ENCODE peak calls at places on chromosome 11, in five cellular contexts. T, Z, R, L and P are unnamed samples.

GRCh38 chr11:95081412-95081811 is 8.2 kb upstream of the ENDOD1 start:
- DNase-seq in T (no peak), Z (no peak), R (no peak), L (no peak), P (no peak)

GRCh38 chr11:2264366-2265011 is 5.9 kb downstream of the ASCL2 start:
- DNase-seq in T (no peak), Z (no peak), R (no peak), L (no peak), P (no peak)

GRCh38 chr11:116052603-116053537 is 548.7 kb upstream of the CADM1 start:
- DNase-seq in T (no peak), Z (no peak), R (no peak), L (no peak), P (no peak)

GRCh38 chr11:69277074-69277809 is 16.7 kb upstream of the MYEOV start:
- DNase-seq in T (no peak), Z (no peak), R (no peak), L (peak), P (no peak)

GRCh38 chr11:91790346-91790745 is 434.3 kb upstream of the FAT3 start:
- DNase-seq in T (no peak), Z (no peak), R (no peak), L (no peak), P (no peak)

GRCh38 chr11:75509201-75509600 is 16.5 kb downstream of the GDPD5 start:
- DNase-seq in T (no peak), Z (no peak), R (no peak), L (no peak), P (peak)

GRCh38 chr11:83238111-83238510 is 44.6 kb downstream of the ANKRD42 start:
- DNase-seq in T (no peak), Z (no peak), R (no peak), L (no peak), P (no peak)

GRCh38 chr11:63598556-63598955 is 15.7 kb downstream of the PLAAT3 start:
- DNase-seq in T (no peak), Z (no peak), R (no peak), L (no peak), P (no peak)

GRCh38 chr11:132427611-132428010 is 1057.2 kb downstream of the NTM start:
- DNase-seq in T (no peak), Z (no peak), R (no peak), L (no peak), P (no peak)

GRCh38 chr11:30741039-30741550 is 154.9 kb upstream of the MPPED2 start:
- DNase-seq in T (no peak), Z (peak), R (no peak), L (no peak), P (no peak)

GRCh38 chr11:116879789-116880402 is 42.5 kb upstream of the APOA1 start:
- DNase-seq in T (peak), Z (peak), R (peak), L (peak), P (peak)

GRCh38 chr11:46296520-46297448 is 19.3 kb downstream of the CREB3L1 start:
- DNase-seq in T (peak), Z (no peak), R (no peak), L (no peak), P (no peak)

GRCh38 chr11:125262825-125263218 is 98.3 kb downstream of the PKNOX2 start:
- DNase-seq in T (no peak), Z (no peak), R (no peak), L (no peak), P (no peak)

GRCh38 chr11:125263268-125263790 is 98.8 kb downstream of the PKNOX2 start:
- DNase-seq in T (no peak), Z (peak), R (no peak), L (no peak), P (no peak)

GRCh38 chr11:125262194-125262824 is 97.8 kb downstream of the PKNOX2 start:
- DNase-seq in T (no peak), Z (peak), R (no peak), L (no peak), P (no peak)

GRCh38 chr11:125264091-125265022 is 99.8 kb downstream of the PKNOX2 start:
- DNase-seq in T (no peak), Z (no peak), R (no peak), L (no peak), P (no peak)

GRCh38 chr11:125261471-125262087 is 97.0 kb downstream of the PKNOX2 start:
- DNase-seq in T (no peak), Z (no peak), R (no peak), L (no peak), P (no peak)
- TF ChIP-seq JUND in T (no peak), Z (no peak), R (no peak), L (no peak), P (no peak)

GRCh38 chr11:31964181-31964580 is 126.7 kb upstream of the RCN1 start:
- DNase-seq in T (no peak), Z (no peak), R (no peak), L (no peak), P (no peak)
- TF ChIP-seq JUND in T (no peak), Z (no peak), R (no peak), L (no peak), P (no peak)

GRCh38 chr11:8381871-8382396 is 118.3 kb upstream of the LMO1 start:
- DNase-seq in T (no peak), Z (no peak), R (no peak), L (no peak), P (no peak)

GRCh38 chr11:8383627-8384026 is 119.9 kb upstream of the LMO1 start:
- DNase-seq in T (no peak), Z (no peak), R (no peak), L (no peak), P (no peak)

GRCh38 chr11:8383227-8383626 is 119.5 kb upstream of the LMO1 start:
- DNase-seq in T (no peak), Z (no peak), R (no peak), L (no peak), P (no peak)

GRCh38 chr11:8382436-8383053 is 118.9 kb upstream of the LMO1 start:
- DNase-seq in T (no peak), Z (no peak), R (no peak), L (no peak), P (no peak)

DNA sequence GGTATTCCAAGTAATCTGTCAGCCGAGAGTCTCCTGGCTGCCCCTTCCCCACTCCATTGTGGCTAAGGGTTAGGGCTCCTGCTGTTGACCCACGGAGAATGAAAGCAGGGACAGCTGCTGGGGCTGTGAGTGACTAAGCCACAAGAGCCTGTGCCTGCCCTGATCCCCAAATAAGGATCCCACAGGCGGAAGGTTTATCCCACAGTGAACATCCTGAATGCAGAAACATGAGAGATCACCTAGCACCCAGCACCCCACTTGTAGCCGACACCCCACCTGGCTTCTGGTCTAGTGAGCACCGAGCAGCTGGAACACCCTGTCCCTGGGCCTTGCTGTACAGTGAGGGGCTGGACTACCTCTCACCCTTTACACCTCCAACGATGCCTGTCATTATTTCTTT is 117.7 kb upstream of the LMO1 start:
- DNase-seq in T (no peak), Z (no peak), R (no peak), L (no peak), P (no peak)
- TF ChIP-seq JUND in T (no peak), Z (no peak), R (no peak), L (no peak), P (no peak)

GRCh38 chr11:67242548-67242947 is 23.7 kb upstream of the GRK2 start:
- DNase-seq in T (no peak), Z (no peak), R (no peak), L (no peak), P (no peak)
- TF ChIP-seq JUND in T (no peak), Z (no peak), R (no peak), L (no peak), P (no peak)

DNA sequence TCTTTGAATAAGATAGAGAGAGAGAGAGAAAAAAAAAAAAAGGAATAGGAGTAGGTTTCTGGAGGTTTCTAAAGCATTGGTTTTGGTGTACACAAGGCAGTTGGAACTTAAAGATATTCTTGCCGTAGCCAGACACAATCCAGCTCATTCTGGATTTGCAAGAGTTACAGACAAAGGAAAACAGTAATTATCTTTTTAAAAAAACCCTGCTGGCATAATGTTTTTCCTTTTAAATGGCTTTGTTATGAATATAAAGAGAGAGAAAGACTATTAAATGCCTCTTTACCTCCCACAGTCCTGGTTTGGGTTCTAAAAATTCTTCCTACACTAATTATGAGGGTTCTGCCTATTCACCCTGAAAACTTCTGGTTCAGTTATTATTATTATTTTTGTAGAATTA is 120.4 kb upstream of the RAG2 start:
- DNase-seq in T (no peak), Z (no peak), R (no peak), L (no peak), P (no peak)
- TF ChIP-seq JUND in T (no peak), Z (no peak), R (no peak), L (no peak), P (no peak)

GRCh38 chr11:70755410-70756158 is 357.3 kb downstream of the CTTN start:
- DNase-seq in T (peak), Z (peak), R (peak), L (no peak), P (peak)
- TF ChIP-seq JUND in T (no peak), Z (no peak), R (no peak), L (no peak), P (no peak)

GRCh38 chr11:113994077-113994954 is 19.4 kb downstream of the HTR3A start:
- DNase-seq in T (peak), Z (no peak), R (no peak), L (no peak), P (peak)
- TF ChIP-seq JUND in T (no peak), Z (no peak), R (no peak), L (no peak), P (no peak)

DNA sequence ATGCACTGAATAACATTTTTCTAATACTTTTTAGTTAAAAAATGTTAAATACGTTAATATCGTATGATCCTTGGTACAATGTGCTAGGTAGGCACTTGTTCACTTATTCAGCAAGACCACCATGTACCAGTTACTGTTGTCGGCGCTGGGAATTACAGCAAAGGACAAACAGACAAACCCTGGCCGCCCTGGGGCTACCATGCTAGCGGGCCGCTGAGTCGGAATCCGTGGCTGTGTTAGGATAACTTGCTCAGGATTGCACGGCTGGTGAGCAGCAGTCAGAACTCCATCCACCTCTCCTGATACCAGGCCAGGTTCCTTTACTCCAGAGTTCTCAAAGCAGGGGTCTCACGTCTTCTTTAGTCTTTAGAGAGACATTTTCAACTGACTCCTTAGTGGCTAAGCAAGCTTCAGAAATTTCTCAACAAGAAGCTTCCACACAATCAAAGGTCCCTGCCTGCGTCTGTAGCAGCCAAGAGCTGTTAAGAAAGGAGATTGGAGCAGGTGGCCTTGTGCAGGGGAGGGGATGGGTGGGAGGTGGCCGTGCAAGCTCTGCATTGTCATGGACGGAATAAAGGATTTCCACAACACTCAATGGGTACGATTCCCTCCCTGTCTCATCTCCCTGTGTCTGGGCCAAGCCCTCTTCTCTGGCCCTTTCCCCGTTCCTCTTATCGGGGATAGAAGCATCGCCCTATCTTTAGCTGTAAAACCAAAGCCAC is 39.9 kb upstream of the NNMT start:
- DNase-seq in T (no peak), Z (no peak), R (no peak), L (no peak), P (no peak)
- TF ChIP-seq JUND in T (no peak), Z (no peak), R (no peak), L (no peak), P (no peak)